ENCODE peak calls at places on chromosomes 12 and 14, in eight cellular contexts. One of them, this sample, is unnamed.
A peak's percentile ranks its signal among the peaks of the same experiment; 100 is the strongest.

GRCh38 chr14:96629082-96629481 is 126.9 kb downstream of the PAPOLA start:
- DNase-seq in K562: no peak
- DNase-seq in astrocyte of the spinal cord: no peak
- DNase-seq in HFFc6: no peak
- DNase-seq in GM20000: peak; percentile 1
- DNase-seq in GM10248: no peak
- DNase-seq in left ventricle myocardium inferior: no peak
- DNase-seq in psoas muscle: no peak
- DNase-seq in this sample: no peak

GRCh38 chr12:100632445-100632892 is 59.0 kb downstream of the GAS2L3 start:
- DNase-seq in HFFc6: no peak
- DNase-seq in astrocyte of the spinal cord: no peak
- DNase-seq in left ventricle myocardium inferior: no peak
- DNase-seq in psoas muscle: no peak
- DNase-seq in GM10248: no peak
- DNase-seq in GM20000: no peak
- DNase-seq in K562: no peak
- DNase-seq in this sample: no peak

GRCh38 chr12:26821212-26821701 is 11.7 kb downstream of the ITPR2 start:
- DNase-seq in astrocyte of the spinal cord: peak; percentile 64
- DNase-seq in psoas muscle: no peak
- DNase-seq in K562: no peak
- DNase-seq in left ventricle myocardium inferior: no peak
- DNase-seq in HFFc6: peak; percentile 39
- DNase-seq in GM10248: no peak
- DNase-seq in GM20000: no peak
- DNase-seq in this sample: no peak

GRCh38 chr12:117033382-117034045 is 65.7 kb downstream of the TESC start:
- DNase-seq in GM10248: no peak
- DNase-seq in HFFc6: no peak
- DNase-seq in GM20000: no peak
- DNase-seq in K562: no peak
- DNase-seq in astrocyte of the spinal cord: no peak
- DNase-seq in left ventricle myocardium inferior: no peak
- DNase-seq in psoas muscle: no peak
- DNase-seq in this sample: no peak

GRCh38 chr12:52772727-52773126 is 4.4 kb downstream of the KRT76 start:
- DNase-seq in K562: no peak
- DNase-seq in left ventricle myocardium inferior: no peak
- DNase-seq in psoas muscle: no peak
- DNase-seq in HFFc6: no peak
- DNase-seq in GM20000: no peak
- DNase-seq in GM10248: no peak
- DNase-seq in astrocyte of the spinal cord: no peak
- DNase-seq in this sample: no peak

GRCh38 chr12:114760151-114760877 is 76.3 kb upstream of the TBX3 start:
- DNase-seq in GM20000: no peak
- DNase-seq in psoas muscle: no peak
- DNase-seq in K562: no peak
- DNase-seq in GM10248: no peak
- DNase-seq in left ventricle myocardium inferior: no peak
- DNase-seq in astrocyte of the spinal cord: no peak
- DNase-seq in HFFc6: no peak
- DNase-seq in this sample: no peak

GRCh38 chr14:21036746-21037145 is 2.1 kb upstream of the RNASE13 start:
- DNase-seq in GM10248: no peak
- DNase-seq in HFFc6: no peak
- DNase-seq in astrocyte of the spinal cord: no peak
- DNase-seq in GM20000: no peak
- DNase-seq in K562: no peak
- DNase-seq in left ventricle myocardium inferior: no peak
- DNase-seq in psoas muscle: no peak
- DNase-seq in this sample: no peak

GRCh38 chr12:108338915-108339657 is at the start of gene CMKLR1:
- DNase-seq in left ventricle myocardium inferior: peak; percentile 71
- DNase-seq in psoas muscle: peak; percentile 70
- DNase-seq in K562: peak; percentile 59
- DNase-seq in GM20000: no peak
- DNase-seq in HFFc6: no peak
- DNase-seq in astrocyte of the spinal cord: no peak
- DNase-seq in GM10248: no peak
- DNase-seq in this sample: no peak

GRCh38 chr12:132323171-132324010 is 6.0 kb downstream of the GALNT9 start:
- DNase-seq in psoas muscle: peak; percentile 49
- DNase-seq in HFFc6: no peak
- DNase-seq in astrocyte of the spinal cord: no peak
- DNase-seq in left ventricle myocardium inferior: no peak
- DNase-seq in GM10248: no peak
- DNase-seq in GM20000: no peak
- DNase-seq in K562: no peak
- DNase-seq in this sample: no peak

GRCh38 chr14:90782892-90783291 is 33.3 kb downstream of the TTC7B start:
- DNase-seq in psoas muscle: no peak
- DNase-seq in left ventricle myocardium inferior: no peak
- DNase-seq in GM20000: no peak
- DNase-seq in GM10248: no peak
- DNase-seq in K562: no peak
- DNase-seq in HFFc6: no peak
- DNase-seq in astrocyte of the spinal cord: no peak
- DNase-seq in this sample: no peak

GRCh38 chr12:30582943-30583342 is 112.7 kb downstream of the IPO8 start:
- DNase-seq in psoas muscle: no peak
- DNase-seq in K562: no peak
- DNase-seq in left ventricle myocardium inferior: no peak
- DNase-seq in astrocyte of the spinal cord: no peak
- DNase-seq in GM20000: no peak
- DNase-seq in GM10248: no peak
- DNase-seq in HFFc6: no peak
- DNase-seq in this sample: peak; percentile 2

GRCh38 chr12:114858388-114859146 is 174.6 kb upstream of the TBX3 start:
- DNase-seq in astrocyte of the spinal cord: no peak
- DNase-seq in left ventricle myocardium inferior: no peak
- DNase-seq in GM20000: no peak
- DNase-seq in psoas muscle: no peak
- DNase-seq in K562: peak; percentile 24
- DNase-seq in HFFc6: no peak
- DNase-seq in GM10248: no peak
- DNase-seq in this sample: peak; percentile 46

GRCh38 chr14:94412671-94413638 is 24.6 kb upstream of the SERPINA1 start:
- DNase-seq in K562: no peak
- DNase-seq in psoas muscle: no peak
- DNase-seq in astrocyte of the spinal cord: no peak
- DNase-seq in left ventricle myocardium inferior: no peak
- DNase-seq in GM10248: no peak
- DNase-seq in HFFc6: no peak
- DNase-seq in GM20000: no peak
- DNase-seq in this sample: peak; percentile 62

GRCh38 chr14:54829486-54830224 is 73.0 kb downstream of the GCH1 start:
- DNase-seq in GM10248: no peak
- DNase-seq in psoas muscle: no peak
- DNase-seq in HFFc6: no peak
- DNase-seq in GM20000: no peak
- DNase-seq in astrocyte of the spinal cord: no peak
- DNase-seq in K562: no peak
- DNase-seq in left ventricle myocardium inferior: no peak
- DNase-seq in this sample: no peak

GRCh38 chr14:24332094-24332983 is 2.5 kb downstream of the ADCY4 start:
- DNase-seq in astrocyte of the spinal cord: peak; percentile 41
- DNase-seq in HFFc6: peak; percentile 39
- DNase-seq in left ventricle myocardium inferior: peak; percentile 52
- DNase-seq in GM10248: peak; percentile 91
- DNase-seq in psoas muscle: peak; percentile 75
- DNase-seq in GM20000: peak; percentile 93
- DNase-seq in K562: peak; percentile 78
- DNase-seq in this sample: peak; percentile 72

GRCh38 chr12:125882141-125882540 is 816.9 kb downstream of the AACS start:
- DNase-seq in K562: no peak
- DNase-seq in HFFc6: no peak
- DNase-seq in psoas muscle: no peak
- DNase-seq in left ventricle myocardium inferior: no peak
- DNase-seq in GM20000: no peak
- DNase-seq in GM10248: no peak
- DNase-seq in astrocyte of the spinal cord: peak; percentile 17
- DNase-seq in this sample: no peak

GRCh38 chr14:21924479-21924878 is 250.9 kb upstream of the OR4E1 start:
- DNase-seq in psoas muscle: no peak
- DNase-seq in GM20000: peak; percentile 13
- DNase-seq in GM10248: no peak
- DNase-seq in astrocyte of the spinal cord: no peak
- DNase-seq in HFFc6: no peak
- DNase-seq in K562: no peak
- DNase-seq in left ventricle myocardium inferior: no peak
- DNase-seq in this sample: no peak

GRCh38 chr14:58737511-58737910 is 99.7 kb downstream of the DACT1 start:
- DNase-seq in K562: no peak
- DNase-seq in psoas muscle: no peak
- DNase-seq in GM10248: no peak
- DNase-seq in astrocyte of the spinal cord: no peak
- DNase-seq in GM20000: no peak
- DNase-seq in left ventricle myocardium inferior: no peak
- DNase-seq in HFFc6: no peak
- DNase-seq in this sample: no peak

GRCh38 chr14:22333408-22334274 is 255.4 kb downstream of the DAD1 start:
- DNase-seq in astrocyte of the spinal cord: peak; percentile 61
- DNase-seq in GM20000: no peak
- DNase-seq in HFFc6: peak; percentile 52
- DNase-seq in left ventricle myocardium inferior: no peak
- DNase-seq in psoas muscle: no peak
- DNase-seq in GM10248: no peak
- DNase-seq in K562: peak; percentile 19
- DNase-seq in this sample: peak; percentile 55

GRCh38 chr14:21072102-21072501 is 2.0 kb downstream of the ARHGEF40 start:
- DNase-seq in GM20000: no peak
- DNase-seq in astrocyte of the spinal cord: peak; percentile 83
- DNase-seq in left ventricle myocardium inferior: no peak
- DNase-seq in K562: no peak
- DNase-seq in GM10248: no peak
- DNase-seq in HFFc6: peak; percentile 75
- DNase-seq in psoas muscle: no peak
- DNase-seq in this sample: peak; percentile 36

GRCh38 chr14:104968153-104968527 is 10.0 kb downstream of the AHNAK2 start:
- DNase-seq in left ventricle myocardium inferior: peak; percentile 82
- DNase-seq in GM20000: no peak
- DNase-seq in HFFc6: peak; percentile 26
- DNase-seq in psoas muscle: peak; percentile 83
- DNase-seq in K562: peak; percentile 48
- DNase-seq in astrocyte of the spinal cord: peak; percentile 65
- DNase-seq in GM10248: no peak
- DNase-seq in this sample: peak; percentile 79

GRCh38 chr12:6554990-6555691 is 701 bp downstream of the IFFO1 start:
- DNase-seq in psoas muscle: no peak
- DNase-seq in HFFc6: no peak
- DNase-seq in astrocyte of the spinal cord: no peak
- DNase-seq in left ventricle myocardium inferior: no peak
- DNase-seq in GM20000: peak; percentile 45
- DNase-seq in K562: no peak
- DNase-seq in GM10248: peak; percentile 33
- DNase-seq in this sample: no peak

GRCh38 chr12:123543541-123543940 is 10.0 kb upstream of the RILPL1 start:
- DNase-seq in left ventricle myocardium inferior: no peak
- DNase-seq in HFFc6: no peak
- DNase-seq in psoas muscle: no peak
- DNase-seq in GM10248: peak; percentile 3
- DNase-seq in GM20000: no peak
- DNase-seq in K562: peak; percentile 4
- DNase-seq in astrocyte of the spinal cord: no peak
- DNase-seq in this sample: no peak

GRCh38 chr12:132026796-132027500 is 77.2 kb downstream of the EP400 start:
- DNase-seq in left ventricle myocardium inferior: no peak
- DNase-seq in psoas muscle: no peak
- DNase-seq in GM10248: no peak
- DNase-seq in HFFc6: no peak
- DNase-seq in astrocyte of the spinal cord: no peak
- DNase-seq in K562: no peak
- DNase-seq in GM20000: no peak
- DNase-seq in this sample: no peak

GRCh38 chr12:5568325-5568981 is 136.5 kb downstream of the NTF3 start:
- DNase-seq in GM20000: no peak
- DNase-seq in GM10248: no peak
- DNase-seq in psoas muscle: no peak
- DNase-seq in astrocyte of the spinal cord: no peak
- DNase-seq in HFFc6: no peak
- DNase-seq in left ventricle myocardium inferior: no peak
- DNase-seq in K562: no peak
- DNase-seq in this sample: no peak

DNA sequence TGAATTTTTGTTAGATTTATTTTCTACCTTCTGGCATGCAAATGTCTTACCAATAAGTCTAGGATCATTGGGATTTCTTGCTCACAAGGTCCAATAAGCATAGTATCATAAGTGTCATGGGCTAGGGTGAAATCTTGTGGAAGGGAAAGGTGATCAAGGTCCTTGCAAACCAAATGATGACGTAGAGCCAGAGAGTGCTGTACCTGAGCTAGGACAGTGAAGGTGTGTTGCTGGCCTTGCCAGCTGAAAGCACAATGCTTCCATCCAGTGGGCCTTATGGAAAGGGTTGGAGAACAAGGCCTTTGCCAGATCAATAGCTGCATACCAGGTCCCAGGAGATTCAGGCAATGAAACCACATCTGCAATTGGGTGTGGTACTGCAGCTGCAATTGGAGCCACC is 208.8 kb upstream of the MYL2 start:
- DNase-seq in psoas muscle: no peak
- DNase-seq in K562: no peak
- DNase-seq in GM20000: no peak
- DNase-seq in HFFc6: no peak
- DNase-seq in GM10248: no peak
- DNase-seq in left ventricle myocardium inferior: no peak
- DNase-seq in astrocyte of the spinal cord: no peak
- DNase-seq in this sample: no peak
- TF ChIP-seq CTCF in psoas muscle: no peak
- TF ChIP-seq CTCF in K562: no peak
- TF ChIP-seq CTCF in GM20000: no peak
- TF ChIP-seq CTCF in HFFc6: no peak
- TF ChIP-seq CTCF in GM10248: no peak
- TF ChIP-seq CTCF in left ventricle myocardium inferior: no peak
- TF ChIP-seq CTCF in astrocyte of the spinal cord: no peak
- TF ChIP-seq CTCF in this sample: no peak

GRCh38 chr12:12608557-12608957 is 3.1 kb upstream of the CREBL2 start:
- DNase-seq in GM20000: peak; percentile 59
- DNase-seq in left ventricle myocardium inferior: no peak
- DNase-seq in psoas muscle: no peak
- DNase-seq in GM10248: peak; percentile 55
- DNase-seq in K562: no peak
- DNase-seq in HFFc6: no peak
- DNase-seq in astrocyte of the spinal cord: peak; percentile 12
- DNase-seq in this sample: peak; percentile 29
- TF ChIP-seq CTCF in GM20000: peak; percentile 16
- TF ChIP-seq CTCF in left ventricle myocardium inferior: no peak
- TF ChIP-seq CTCF in psoas muscle: no peak
- TF ChIP-seq CTCF in GM10248: peak; percentile 65
- TF ChIP-seq CTCF in K562: no peak
- TF ChIP-seq CTCF in HFFc6: no peak
- TF ChIP-seq CTCF in astrocyte of the spinal cord: no peak
- TF ChIP-seq CTCF in this sample: no peak

GRCh38 chr12:46354111-46354798 is 18.3 kb downstream of the SLC38A2 start:
- DNase-seq in HFFc6: no peak
- DNase-seq in left ventricle myocardium inferior: no peak
- DNase-seq in GM10248: no peak
- DNase-seq in K562: peak; percentile 17
- DNase-seq in GM20000: no peak
- DNase-seq in psoas muscle: no peak
- DNase-seq in astrocyte of the spinal cord: no peak
- DNase-seq in this sample: no peak
- TF ChIP-seq CTCF in HFFc6: peak; percentile 47
- TF ChIP-seq CTCF in left ventricle myocardium inferior: peak; percentile 35
- TF ChIP-seq CTCF in GM10248: no peak
- TF ChIP-seq CTCF in K562: peak; percentile 17
- TF ChIP-seq CTCF in GM20000: no peak
- TF ChIP-seq CTCF in psoas muscle: peak; percentile 8
- TF ChIP-seq CTCF in astrocyte of the spinal cord: no peak
- TF ChIP-seq CTCF in this sample: no peak

GRCh38 chr12:10901427-10901826 is 7.9 kb downstream of the TAS2R13 start:
- DNase-seq in HFFc6: no peak
- DNase-seq in astrocyte of the spinal cord: no peak
- DNase-seq in GM20000: no peak
- DNase-seq in psoas muscle: no peak
- DNase-seq in K562: peak; percentile 3
- DNase-seq in left ventricle myocardium inferior: no peak
- DNase-seq in GM10248: no peak
- DNase-seq in this sample: no peak
- TF ChIP-seq CTCF in HFFc6: no peak
- TF ChIP-seq CTCF in astrocyte of the spinal cord: no peak
- TF ChIP-seq CTCF in GM20000: no peak
- TF ChIP-seq CTCF in psoas muscle: no peak
- TF ChIP-seq CTCF in K562: peak; percentile 22
- TF ChIP-seq CTCF in left ventricle myocardium inferior: no peak
- TF ChIP-seq CTCF in GM10248: no peak
- TF ChIP-seq CTCF in this sample: no peak